ENCODE peak calls at places on chromosomes 4 and X, in four cellular contexts. V is HepG2, M is K562, Y is GM12878. C is an unnamed sample.

GRCh38 chr4:177699365-177700213 is 257.4 kb upstream of the AGA start:
- DNase-seq in V (no peak), Y (no peak), M (no peak), C (no peak)

GRCh38 chrX:69107231-69107739 is 58.0 kb downstream of the PJA1 start:
- DNase-seq in Y (no peak), V (no peak), M (peak; percentile 75), C (peak; percentile 70)

GRCh38 chrX:68304602-68305001 is 128.7 kb downstream of the OPHN1 start:
- DNase-seq in Y (no peak), M (no peak), V (no peak), C (no peak)

GRCh38 chr4:7199771-7200441 is 7.6 kb downstream of the SORCS2 start:
- DNase-seq in V (no peak), Y (no peak), M (no peak), C (no peak)

GRCh38 chrX:139930923-139931645 is 1.8 kb downstream of the ATP11C start:
- DNase-seq in V (peak; percentile 20), Y (no peak), M (peak; percentile 43), C (peak; percentile 25)

GRCh38 chr4:165060938-165061337 is 7.3 kb downstream of the TRIM75 start:
- DNase-seq in Y (no peak), V (no peak), M (no peak), C (peak; percentile 32)

GRCh38 chr4:84691170-84691691 is 108.3 kb downstream of the CDS1 start:
- DNase-seq in Y (no peak), V (no peak), M (peak; percentile 13), C (peak; percentile 16)

GRCh38 chr4:87806520-87806919 is 7.2 kb downstream of the IBSP start:
- DNase-seq in V (no peak), Y (no peak), M (no peak), C (no peak)

GRCh38 chr4:3520796-3521600 is 11.2 kb downstream of the LRPAP1 start:
- DNase-seq in V (no peak), Y (no peak), M (no peak), C (no peak)
- TF ChIP-seq JUNB in V (no peak), Y (no peak), M (no peak), C (no peak)

GRCh38 chrX:133294126-133294525 is 76.0 kb upstream of the TFDP3 start:
- DNase-seq in V (no peak), M (no peak), Y (no peak), C (no peak)
- TF ChIP-seq CREB1 in V (no peak), M (no peak), Y (no peak), C (no peak)

GRCh38 chr4:10667651-10668341 is 16.8 kb downstream of the CLNK start:
- DNase-seq in V (no peak), Y (no peak), M (no peak), C (no peak)

GRCh38 chr4:10664408-10664807 is 20.2 kb downstream of the CLNK start:
- DNase-seq in M (no peak), Y (no peak), V (no peak), C (no peak)

GRCh38 chr4:10662937-10663336 is 21.6 kb downstream of the CLNK start:
- DNase-seq in Y (no peak), M (peak; percentile 61), V (no peak), C (no peak)

GRCh38 chr4:10670346-10670745 is 14.2 kb downstream of the CLNK start:
- DNase-seq in V (no peak), M (no peak), Y (no peak), C (no peak)

DNA sequence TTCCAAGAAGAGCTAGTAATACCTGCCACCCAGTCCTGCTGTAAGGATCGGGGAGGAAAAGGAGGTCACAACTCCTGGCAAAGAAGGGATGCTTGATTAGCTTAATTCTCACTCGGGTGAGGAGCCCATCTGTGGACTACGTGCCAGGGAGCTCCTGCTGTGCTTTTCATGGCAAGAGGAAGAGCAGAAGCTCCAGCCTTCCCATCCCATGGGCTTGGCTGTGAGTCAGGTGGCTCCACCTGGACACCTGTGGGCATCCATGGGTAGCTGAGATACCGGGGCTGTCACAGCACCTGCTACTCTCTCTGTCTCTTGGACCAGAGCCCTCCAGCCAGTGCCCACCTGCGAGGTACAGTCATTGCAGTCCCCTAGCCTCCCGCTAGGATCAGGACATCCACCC is 18.0 kb downstream of the CLNK start:
- DNase-seq in Y (no peak), M (no peak), V (no peak), C (no peak)
- TF ChIP-seq JUNB in Y (no peak), M (no peak), V (no peak), C (no peak)

DNA sequence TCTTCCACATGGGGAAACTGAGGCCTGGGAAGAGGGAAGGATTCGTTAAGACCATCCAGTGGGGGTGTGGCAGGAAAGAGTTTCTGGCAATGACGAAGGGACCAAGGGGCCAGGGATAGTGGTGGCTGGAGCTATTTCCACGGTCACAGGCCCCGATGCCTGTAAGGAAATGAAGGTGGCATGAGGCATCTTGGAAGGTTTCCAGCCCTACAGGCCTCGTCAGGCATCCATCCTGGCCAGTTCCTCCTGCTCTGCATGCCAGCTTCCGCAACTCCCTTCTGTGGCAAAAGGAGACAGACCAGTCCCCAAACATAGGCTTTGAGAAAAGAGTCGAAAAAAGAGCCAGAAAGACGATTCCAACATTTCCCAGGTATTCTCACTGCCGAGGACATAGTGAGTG is 9.2 kb upstream of the C4orf50 start:
- DNase-seq in V (no peak), M (no peak), Y (no peak), C (no peak)
- TF ChIP-seq CREB1 in V (no peak), M (no peak), Y (no peak), C (no peak)

GRCh38 chrX:150664290-150664689 is 28.9 kb upstream of the MTMR1 start:
- DNase-seq in V (no peak), Y (no peak), M (no peak), C (no peak)

DNA sequence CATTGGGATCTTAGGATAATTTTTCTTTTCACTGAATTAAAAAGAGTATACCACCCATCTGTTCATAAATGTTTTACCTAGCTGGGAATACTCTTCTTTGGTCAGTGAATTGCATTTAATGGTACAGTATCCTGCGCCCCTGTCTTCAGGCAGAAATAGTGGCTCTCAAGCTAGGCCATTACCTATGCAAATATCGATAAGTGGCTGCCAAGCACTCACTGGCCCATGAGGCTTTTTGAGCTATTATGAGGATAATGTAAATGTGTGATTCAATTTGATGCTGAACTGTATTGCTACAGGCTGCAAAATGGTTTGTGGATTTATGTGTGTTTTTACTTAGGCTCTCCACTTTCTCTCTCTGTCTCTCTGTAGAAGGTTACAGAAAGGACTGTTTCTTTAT is 30.1 kb upstream of the MTMR1 start:
- DNase-seq in V (no peak), Y (no peak), M (no peak), C (no peak)
- TF ChIP-seq JUNB in V (no peak), Y (no peak), M (no peak), C (no peak)

GRCh38 chrX:40008841-40009461 is 88.8 kb downstream of the BCOR start:
- DNase-seq in M (no peak), Y (no peak), V (no peak), C (peak; percentile 52)
- TF ChIP-seq CREB1 in M (no peak), Y (no peak), V (no peak), C (no peak)

DNA sequence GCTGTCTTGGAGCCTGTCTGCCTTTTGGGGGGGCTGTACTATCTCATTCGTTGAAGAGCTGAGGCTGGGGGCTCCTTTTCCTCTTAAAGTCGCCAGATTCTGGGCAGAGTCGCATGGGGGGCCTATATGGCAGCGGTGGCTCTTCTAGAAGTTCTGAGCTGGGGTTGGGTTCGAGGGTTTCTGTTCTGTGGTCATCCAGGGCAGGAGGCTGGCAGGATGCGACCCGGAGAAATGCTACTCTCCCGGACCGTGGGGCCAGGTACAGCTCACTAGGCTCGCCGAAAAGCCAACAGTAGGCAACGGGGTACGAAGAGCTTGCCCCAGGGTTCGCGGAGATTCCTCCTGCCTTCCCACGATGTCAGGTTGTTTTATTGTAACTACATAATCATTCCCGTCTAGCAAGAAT is 1.9 kb upstream of the CITED1 start:
- DNase-seq in V (no peak), M (peak; percentile 2), Y (no peak), C (peak; percentile 17)
- TF ChIP-seq JUNB in V (no peak), M (no peak), Y (no peak), C (no peak)

DNA sequence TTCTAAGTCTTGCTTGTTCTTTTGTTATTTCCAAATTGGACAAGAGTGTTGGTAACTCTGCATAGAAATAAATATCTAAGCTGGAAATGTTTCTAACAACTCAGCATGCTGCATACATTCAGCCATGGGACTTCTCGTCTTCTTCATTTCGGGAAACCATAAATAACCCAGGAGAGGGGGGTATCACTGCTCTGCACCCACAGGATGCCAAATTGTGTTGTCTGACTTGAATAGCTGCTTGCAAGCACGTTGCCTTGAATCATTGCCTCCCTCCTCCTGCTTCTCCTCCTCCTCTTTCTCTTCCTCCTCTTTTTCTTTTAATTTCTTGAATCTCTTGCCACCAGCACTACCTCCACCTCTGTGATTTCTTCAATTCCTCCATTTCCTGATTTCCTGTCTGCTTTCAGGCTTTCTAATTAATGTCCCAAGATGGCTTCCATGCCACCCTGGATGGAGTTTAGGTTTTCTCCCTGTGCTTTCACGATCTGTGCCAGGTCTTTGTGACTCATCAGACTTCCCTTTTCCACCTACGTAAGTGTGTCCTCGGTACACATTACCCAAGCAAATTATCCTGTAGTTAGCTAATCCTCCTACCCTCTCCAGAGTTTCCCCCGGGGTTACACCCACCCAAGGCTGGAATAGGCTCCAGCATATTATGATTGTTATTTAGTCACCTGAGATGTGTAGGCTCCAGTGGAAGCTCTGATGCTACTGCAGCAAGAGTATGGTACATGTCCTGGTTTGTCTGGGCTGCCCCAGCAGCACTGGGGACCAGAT is 122.6 kb upstream of the VCX3B start:
- DNase-seq in V (no peak), M (no peak), Y (no peak), C (no peak)
- TF ChIP-seq CREB1 in V (no peak), M (no peak), Y (no peak), C (no peak)

DNA sequence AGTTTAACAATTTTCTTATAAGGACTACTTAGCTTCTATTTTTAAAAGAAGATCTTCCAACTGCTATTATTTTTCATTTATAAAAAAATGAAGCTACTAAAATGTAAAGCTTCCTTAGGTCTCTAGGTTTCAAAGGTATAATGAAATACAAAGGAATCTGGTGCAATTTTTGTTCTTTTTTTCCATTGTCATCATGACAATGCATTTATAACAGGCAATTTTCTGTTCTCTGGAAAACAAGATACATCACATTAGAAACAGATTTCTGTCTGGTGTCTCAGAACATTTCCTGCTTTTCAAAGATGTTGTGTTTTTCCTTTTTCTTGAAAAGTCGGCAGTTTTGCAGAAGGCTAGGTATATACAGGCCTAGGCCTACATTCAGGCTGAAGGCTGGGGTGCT is 63.6 kb upstream of the ATP8A1 start:
- DNase-seq in V (no peak), Y (no peak), M (no peak), C (no peak)
- TF ChIP-seq JUNB in V (no peak), Y (no peak), M (no peak), C (no peak)